ENCODE peak calls at places on chromosomes 11 and 22, in eight cellular contexts. One of them, this sample, is unnamed.

GRCh38 chr22:35538801-35539321 is 1.8 kb upstream of the RASD2 start:
- DNase-seq in ovary: no peak
- DNase-seq in B cell: no peak
- DNase-seq in omental fat pad: no peak
- DNase-seq in CD8-positive, alpha-beta T cell: no peak
- DNase-seq in fibroblast of mammary gland: no peak
- DNase-seq in GM12865: peak
- DNase-seq in colonic mucosa: peak
- DNase-seq in this sample: peak

GRCh38 chr11:46380340-46381045 is 976 bp upstream of the MDK start:
- DNase-seq in B cell: peak
- DNase-seq in CD8-positive, alpha-beta T cell: peak
- DNase-seq in omental fat pad: peak
- DNase-seq in GM12865: peak
- DNase-seq in ovary: peak
- DNase-seq in fibroblast of mammary gland: peak
- DNase-seq in colonic mucosa: peak
- DNase-seq in this sample: peak

GRCh38 chr11:26715133-26715532 is 6.7 kb downstream of the SLC5A12 start:
- DNase-seq in B cell: no peak
- DNase-seq in ovary: no peak
- DNase-seq in colonic mucosa: no peak
- DNase-seq in CD8-positive, alpha-beta T cell: no peak
- DNase-seq in omental fat pad: no peak
- DNase-seq in GM12865: no peak
- DNase-seq in fibroblast of mammary gland: no peak
- DNase-seq in this sample: peak

GRCh38 chr11:94129505-94130335 is 1.1 kb downstream of the PANX1 start:
- DNase-seq in GM12865: peak
- DNase-seq in CD8-positive, alpha-beta T cell: no peak
- DNase-seq in ovary: peak
- DNase-seq in fibroblast of mammary gland: peak
- DNase-seq in omental fat pad: no peak
- DNase-seq in colonic mucosa: peak
- DNase-seq in B cell: peak
- DNase-seq in this sample: peak

GRCh38 chr11:70610561-70610960 is 212.2 kb downstream of the CTTN start:
- DNase-seq in colonic mucosa: no peak
- DNase-seq in B cell: no peak
- DNase-seq in GM12865: no peak
- DNase-seq in fibroblast of mammary gland: peak
- DNase-seq in CD8-positive, alpha-beta T cell: no peak
- DNase-seq in omental fat pad: no peak
- DNase-seq in ovary: peak
- DNase-seq in this sample: no peak

GRCh38 chr11:63813563-63814382 is 517 bp downstream of the SPINDOC start:
- DNase-seq in omental fat pad: no peak
- DNase-seq in GM12865: peak
- DNase-seq in fibroblast of mammary gland: peak
- DNase-seq in CD8-positive, alpha-beta T cell: peak
- DNase-seq in B cell: peak
- DNase-seq in ovary: peak
- DNase-seq in colonic mucosa: peak
- DNase-seq in this sample: peak

GRCh38 chr11:11931461-11932055 is 76.9 kb downstream of the DKK3 start:
- DNase-seq in colonic mucosa: no peak
- DNase-seq in fibroblast of mammary gland: peak
- DNase-seq in B cell: no peak
- DNase-seq in ovary: no peak
- DNase-seq in omental fat pad: no peak
- DNase-seq in GM12865: peak
- DNase-seq in CD8-positive, alpha-beta T cell: no peak
- DNase-seq in this sample: peak

GRCh38 chr11:13303668-13304649 is 26.4 kb downstream of the BMAL1 start:
- DNase-seq in B cell: no peak
- DNase-seq in GM12865: peak
- DNase-seq in ovary: no peak
- DNase-seq in fibroblast of mammary gland: no peak
- DNase-seq in colonic mucosa: no peak
- DNase-seq in CD8-positive, alpha-beta T cell: no peak
- DNase-seq in omental fat pad: no peak
- DNase-seq in this sample: no peak

GRCh38 chr11:72483412-72484186 is 49.3 kb upstream of the CLPB start:
- DNase-seq in B cell: no peak
- DNase-seq in omental fat pad: no peak
- DNase-seq in GM12865: peak
- DNase-seq in ovary: no peak
- DNase-seq in fibroblast of mammary gland: peak
- DNase-seq in CD8-positive, alpha-beta T cell: no peak
- DNase-seq in colonic mucosa: peak
- DNase-seq in this sample: peak

GRCh38 chr11:101096036-101096704 is 33.4 kb downstream of the PGR start:
- DNase-seq in ovary: peak
- DNase-seq in CD8-positive, alpha-beta T cell: no peak
- DNase-seq in fibroblast of mammary gland: peak
- DNase-seq in GM12865: no peak
- DNase-seq in B cell: no peak
- DNase-seq in colonic mucosa: no peak
- DNase-seq in omental fat pad: no peak
- DNase-seq in this sample: peak

GRCh38 chr11:96341237-96342130 is 1.5 kb downstream of the MAML2 start:
- DNase-seq in GM12865: peak
- DNase-seq in colonic mucosa: peak
- DNase-seq in B cell: peak
- DNase-seq in fibroblast of mammary gland: peak
- DNase-seq in CD8-positive, alpha-beta T cell: peak
- DNase-seq in omental fat pad: no peak
- DNase-seq in ovary: peak
- DNase-seq in this sample: peak

GRCh38 chr11:118878187-118878586 is 5.5 kb upstream of the CXCR5 start:
- DNase-seq in omental fat pad: no peak
- DNase-seq in GM12865: no peak
- DNase-seq in ovary: no peak
- DNase-seq in CD8-positive, alpha-beta T cell: no peak
- DNase-seq in fibroblast of mammary gland: no peak
- DNase-seq in B cell: no peak
- DNase-seq in colonic mucosa: no peak
- DNase-seq in this sample: no peak

GRCh38 chr22:31625661-31626426 is 36.2 kb downstream of the PISD start:
- DNase-seq in fibroblast of mammary gland: peak
- DNase-seq in B cell: peak
- DNase-seq in ovary: peak
- DNase-seq in omental fat pad: no peak
- DNase-seq in CD8-positive, alpha-beta T cell: no peak
- DNase-seq in colonic mucosa: peak
- DNase-seq in GM12865: no peak
- DNase-seq in this sample: no peak

GRCh38 chr22:50292643-50293440 is 14.6 kb downstream of the PLXNB2 start:
- DNase-seq in colonic mucosa: no peak
- DNase-seq in ovary: no peak
- DNase-seq in B cell: peak
- DNase-seq in omental fat pad: no peak
- DNase-seq in CD8-positive, alpha-beta T cell: no peak
- DNase-seq in fibroblast of mammary gland: no peak
- DNase-seq in GM12865: peak
- DNase-seq in this sample: no peak

GRCh38 chr11:10298342-10298741 is 4.3 kb upstream of the SBF2 start:
- DNase-seq in colonic mucosa: no peak
- DNase-seq in B cell: peak
- DNase-seq in omental fat pad: no peak
- DNase-seq in CD8-positive, alpha-beta T cell: no peak
- DNase-seq in fibroblast of mammary gland: peak
- DNase-seq in GM12865: peak
- DNase-seq in ovary: no peak
- DNase-seq in this sample: no peak

GRCh38 chr11:56846631-56847400 is 98.3 kb upstream of the OR9G4 start:
- DNase-seq in fibroblast of mammary gland: no peak
- DNase-seq in GM12865: no peak
- DNase-seq in CD8-positive, alpha-beta T cell: no peak
- DNase-seq in omental fat pad: no peak
- DNase-seq in ovary: no peak
- DNase-seq in B cell: no peak
- DNase-seq in colonic mucosa: no peak
- DNase-seq in this sample: no peak

GRCh38 chr22:50027639-50028537 is 15.3 kb upstream of the IL17REL start:
- DNase-seq in B cell: peak
- DNase-seq in colonic mucosa: no peak
- DNase-seq in ovary: no peak
- DNase-seq in fibroblast of mammary gland: no peak
- DNase-seq in GM12865: no peak
- DNase-seq in CD8-positive, alpha-beta T cell: no peak
- DNase-seq in omental fat pad: no peak
- DNase-seq in this sample: peak

GRCh38 chr22:45504703-45505341 is 2.1 kb downstream of the FBLN1 start:
- DNase-seq in B cell: no peak
- DNase-seq in omental fat pad: no peak
- DNase-seq in ovary: peak
- DNase-seq in fibroblast of mammary gland: no peak
- DNase-seq in colonic mucosa: no peak
- DNase-seq in GM12865: no peak
- DNase-seq in CD8-positive, alpha-beta T cell: no peak
- DNase-seq in this sample: peak

GRCh38 chr11:9717040-9717357 is 53.1 kb downstream of the SWAP70 start:
- DNase-seq in CD8-positive, alpha-beta T cell: no peak
- DNase-seq in colonic mucosa: no peak
- DNase-seq in B cell: no peak
- DNase-seq in fibroblast of mammary gland: no peak
- DNase-seq in ovary: no peak
- DNase-seq in GM12865: no peak
- DNase-seq in omental fat pad: no peak
- DNase-seq in this sample: no peak

GRCh38 chr11:16318320-16318719 is 38.0 kb downstream of the SOX6 start:
- DNase-seq in omental fat pad: no peak
- DNase-seq in ovary: no peak
- DNase-seq in B cell: no peak
- DNase-seq in colonic mucosa: no peak
- DNase-seq in CD8-positive, alpha-beta T cell: no peak
- DNase-seq in fibroblast of mammary gland: no peak
- DNase-seq in GM12865: no peak
- DNase-seq in this sample: no peak

GRCh38 chr11:16326679-16327297 is 29.6 kb downstream of the SOX6 start:
- DNase-seq in fibroblast of mammary gland: no peak
- DNase-seq in omental fat pad: no peak
- DNase-seq in colonic mucosa: no peak
- DNase-seq in GM12865: no peak
- DNase-seq in CD8-positive, alpha-beta T cell: no peak
- DNase-seq in B cell: no peak
- DNase-seq in ovary: no peak
- DNase-seq in this sample: no peak

GRCh38 chr11:16317712-16318111 is 38.6 kb downstream of the SOX6 start:
- DNase-seq in GM12865: no peak
- DNase-seq in fibroblast of mammary gland: no peak
- DNase-seq in ovary: no peak
- DNase-seq in B cell: no peak
- DNase-seq in omental fat pad: no peak
- DNase-seq in CD8-positive, alpha-beta T cell: no peak
- DNase-seq in colonic mucosa: no peak
- DNase-seq in this sample: no peak

GRCh38 chr11:16322190-16322589 is 34.2 kb downstream of the SOX6 start:
- DNase-seq in B cell: no peak
- DNase-seq in omental fat pad: no peak
- DNase-seq in CD8-positive, alpha-beta T cell: no peak
- DNase-seq in colonic mucosa: no peak
- DNase-seq in fibroblast of mammary gland: no peak
- DNase-seq in ovary: no peak
- DNase-seq in GM12865: no peak
- DNase-seq in this sample: no peak

GRCh38 chr11:16321148-16321547 is 35.2 kb downstream of the SOX6 start:
- DNase-seq in ovary: no peak
- DNase-seq in GM12865: no peak
- DNase-seq in fibroblast of mammary gland: no peak
- DNase-seq in omental fat pad: no peak
- DNase-seq in CD8-positive, alpha-beta T cell: no peak
- DNase-seq in B cell: no peak
- DNase-seq in colonic mucosa: no peak
- DNase-seq in this sample: no peak
- TF ChIP-seq CTCF in ovary: no peak
- TF ChIP-seq CTCF in GM12865: no peak
- TF ChIP-seq CTCF in fibroblast of mammary gland: no peak
- TF ChIP-seq CTCF in omental fat pad: no peak
- TF ChIP-seq CTCF in CD8-positive, alpha-beta T cell: no peak
- TF ChIP-seq CTCF in B cell: no peak
- TF ChIP-seq CTCF in colonic mucosa: no peak
- TF ChIP-seq CTCF in this sample: no peak

GRCh38 chr11:60634151-60634550 is 65.3 kb upstream of the MS4A8 start:
- DNase-seq in fibroblast of mammary gland: no peak
- DNase-seq in ovary: no peak
- DNase-seq in CD8-positive, alpha-beta T cell: no peak
- DNase-seq in colonic mucosa: no peak
- DNase-seq in omental fat pad: no peak
- DNase-seq in GM12865: peak
- DNase-seq in B cell: peak
- DNase-seq in this sample: no peak
- TF ChIP-seq CTCF in fibroblast of mammary gland: peak
- TF ChIP-seq CTCF in ovary: no peak
- TF ChIP-seq CTCF in CD8-positive, alpha-beta T cell: no peak
- TF ChIP-seq CTCF in colonic mucosa: no peak
- TF ChIP-seq CTCF in omental fat pad: no peak
- TF ChIP-seq CTCF in GM12865: peak
- TF ChIP-seq CTCF in B cell: peak
- TF ChIP-seq CTCF in this sample: peak

GRCh38 chr11:60610702-60611101 is 88.7 kb upstream of the MS4A8 start:
- DNase-seq in B cell: no peak
- DNase-seq in omental fat pad: no peak
- DNase-seq in fibroblast of mammary gland: no peak
- DNase-seq in GM12865: no peak
- DNase-seq in CD8-positive, alpha-beta T cell: no peak
- DNase-seq in colonic mucosa: no peak
- DNase-seq in ovary: no peak
- DNase-seq in this sample: no peak

GRCh38 chr11:60609632-60610031 is 89.8 kb upstream of the MS4A8 start:
- DNase-seq in B cell: no peak
- DNase-seq in colonic mucosa: no peak
- DNase-seq in CD8-positive, alpha-beta T cell: no peak
- DNase-seq in GM12865: peak
- DNase-seq in fibroblast of mammary gland: no peak
- DNase-seq in ovary: no peak
- DNase-seq in omental fat pad: no peak
- DNase-seq in this sample: no peak

GRCh38 chr11:60607483-60607882 is 91.9 kb upstream of the MS4A8 start:
- DNase-seq in CD8-positive, alpha-beta T cell: no peak
- DNase-seq in omental fat pad: no peak
- DNase-seq in colonic mucosa: no peak
- DNase-seq in B cell: no peak
- DNase-seq in ovary: no peak
- DNase-seq in GM12865: no peak
- DNase-seq in fibroblast of mammary gland: no peak
- DNase-seq in this sample: no peak
- TF ChIP-seq CTCF in CD8-positive, alpha-beta T cell: no peak
- TF ChIP-seq CTCF in omental fat pad: no peak
- TF ChIP-seq CTCF in colonic mucosa: no peak
- TF ChIP-seq CTCF in B cell: peak
- TF ChIP-seq CTCF in ovary: no peak
- TF ChIP-seq CTCF in GM12865: peak
- TF ChIP-seq CTCF in fibroblast of mammary gland: no peak
- TF ChIP-seq CTCF in this sample: peak

GRCh38 chr11:20397281-20397680 is 9.8 kb downstream of the PRMT3 start:
- DNase-seq in colonic mucosa: no peak
- DNase-seq in GM12865: peak
- DNase-seq in omental fat pad: no peak
- DNase-seq in B cell: no peak
- DNase-seq in fibroblast of mammary gland: peak
- DNase-seq in ovary: no peak
- DNase-seq in CD8-positive, alpha-beta T cell: no peak
- DNase-seq in this sample: peak
- TF ChIP-seq CTCF in colonic mucosa: peak
- TF ChIP-seq CTCF in GM12865: peak
- TF ChIP-seq CTCF in omental fat pad: no peak
- TF ChIP-seq CTCF in B cell: peak
- TF ChIP-seq CTCF in fibroblast of mammary gland: peak
- TF ChIP-seq CTCF in ovary: no peak
- TF ChIP-seq CTCF in CD8-positive, alpha-beta T cell: peak
- TF ChIP-seq CTCF in this sample: peak